ENCODE peak calls at places on chromosomes 13 and 19, in five cellular contexts. C is breast epithelium; U is CD4-positive, CD25-positive, alpha-beta regulatory T cell; G is tibial artery; L is upper lobe of right lung. A is an unnamed sample.

GRCh38 chr19:10120538-10121198 is 969 bp upstream of the EIF3G start:
- DNase-seq in C (no peak), U (no peak), G (no peak), L (no peak), A (no peak)

GRCh38 chr13:34805347-34805746 is 136.7 kb upstream of the NBEA start:
- DNase-seq in C (no peak), U (no peak), G (no peak), L (no peak), A (no peak)

GRCh38 chr13:35917252-35917941 is 213.8 kb downstream of the DCLK1 start:
- DNase-seq in C (no peak), U (no peak), G (no peak), L (no peak), A (no peak)

GRCh38 chr19:38838208-38838985 is 6.8 kb upstream of the ECH1 start:
- DNase-seq in C (no peak), U (no peak), G (no peak), L (no peak), A (no peak)

GRCh38 chr13:112814905-112815585 is 125.2 kb downstream of the ATP11A start:
- DNase-seq in C (no peak), U (no peak), G (no peak), L (peak), A (no peak)

GRCh38 chr13:103081435-103081834 is 15.2 kb upstream of the SLC10A2 start:
- DNase-seq in C (no peak), U (no peak), G (no peak), L (no peak), A (no peak)

GRCh38 chr19:48844472-48844871 is 8.2 kb upstream of the HSD17B14 start:
- DNase-seq in C (no peak), U (no peak), G (no peak), L (no peak), A (no peak)

GRCh38 chr19:31350033-31350692 is 927 bp upstream of the TSHZ3 start:
- DNase-seq in C (no peak), U (no peak), G (peak), L (no peak), A (no peak)

GRCh38 chr13:94112227-94112626 is 367.3 kb downstream of the DCT start:
- DNase-seq in C (no peak), U (no peak), G (no peak), L (no peak), A (no peak)

GRCh38 chr13:35472308-35473008 is 4.0 kb downstream of the MAB21L1 start:
- DNase-seq in C (no peak), U (no peak), G (no peak), L (no peak), A (no peak)

GRCh38 chr13:22744688-22745452 is 435.9 kb upstream of the SGCG start:
- DNase-seq in C (no peak), U (no peak), G (no peak), L (no peak), A (no peak)

GRCh38 chr13:110841846-110842245 is 73.0 kb downstream of the ANKRD10 start:
- DNase-seq in C (no peak), U (no peak), G (no peak), L (no peak), A (no peak)

GRCh38 chr13:109408596-109409382 is 377.6 kb downstream of the IRS2 start:
- DNase-seq in C (no peak), U (no peak), G (no peak), L (no peak), A (no peak)

GRCh38 chr19:11165486-11166030 is 10.0 kb upstream of the SPC24 start:
- DNase-seq in C (no peak), U (no peak), G (no peak), L (no peak), A (no peak)

GRCh38 chr19:43779820-43780219 is 953 bp downstream of the KCNN4 start:
- DNase-seq in C (no peak), U (no peak), G (no peak), L (no peak), A (no peak)

GRCh38 chr19:51546650-51547396 is 15.4 kb upstream of the SIGLEC6 start:
- DNase-seq in C (no peak), U (no peak), G (no peak), L (no peak), A (no peak)

GRCh38 chr19:33819496-33819874 is 22.8 kb downstream of the KCTD15 start:
- DNase-seq in C (no peak), U (no peak), G (no peak), L (no peak), A (no peak)

GRCh38 chr19:4531562-4532165 is 3.4 kb downstream of the PLIN5 start:
- DNase-seq in C (no peak), U (no peak), G (no peak), L (no peak), A (no peak)

GRCh38 chr13:31631071-31631470 is 108.3 kb upstream of the RXFP2 start:
- DNase-seq in C (no peak), U (no peak), G (no peak), L (no peak), A (no peak)

GRCh38 chr19:56201973-56202372 is at the start of gene ZSCAN5C:
- DNase-seq in C (no peak), U (no peak), G (no peak), L (no peak), A (no peak)

GRCh38 chr13:50574731-50575130 is 268.8 kb downstream of the DLEU7 start:
- DNase-seq in C (no peak), U (no peak), G (no peak), L (no peak), A (no peak)

GRCh38 chr19:13781547-13781946 is 7.3 kb downstream of the C19orf53 start:
- DNase-seq in C (no peak), U (no peak), G (peak), L (peak), A (no peak)

GRCh38 chr19:19319725-19320361 is 466 bp downstream of the SUGP1 start:
- DNase-seq in C (no peak), U (no peak), G (no peak), L (no peak), A (no peak)

GRCh38 chr19:31314156-31314555 is 35.1 kb downstream of the TSHZ3 start:
- DNase-seq in C (no peak), U (no peak), G (no peak), L (no peak), A (no peak)

GRCh38 chr13:101757446-101758039 is 305.1 kb downstream of the ITGBL1 start:
- DNase-seq in C (no peak), U (no peak), G (no peak), L (no peak), A (no peak)

GRCh38 chr13:113846639-113847318 is 17.1 kb downstream of the GAS6 start:
- DNase-seq in C (peak), U (no peak), G (peak), L (peak), A (no peak)

GRCh38 chr13:100530645-100531044 is 57.9 kb downstream of the GGACT start:
- DNase-seq in C (no peak), U (no peak), G (no peak), L (no peak), A (no peak)

GRCh38 chr19:18253716-18254115 is 20.5 kb downstream of the IQCN start:
- DNase-seq in C (no peak), U (no peak), G (no peak), L (no peak), A (no peak)

GRCh38 chr19:850221-850978 is 1.7 kb upstream of the ELANE start:
- DNase-seq in C (peak), U (no peak), G (peak), L (peak), A (no peak)

GRCh38 chr19:3336680-3337523 is 29.5 kb upstream of the NFIC start:
- DNase-seq in C (peak), U (no peak), G (peak), L (peak), A (no peak)

GRCh38 chr13:28658539-28658795 is 463 bp upstream of the POMP start:
- DNase-seq in C (no peak), U (no peak), G (no peak), L (no peak), A (no peak)

GRCh38 chr19:715347-715746 is 6.6 kb downstream of the PALM start:
- DNase-seq in C (no peak), U (no peak), G (no peak), L (no peak), A (no peak)

GRCh38 chr13:40109324-40109958 is 454.0 kb downstream of the COG6 start:
- DNase-seq in C (no peak), U (no peak), G (no peak), L (no peak), A (no peak)

GRCh38 chr19:3466630-3467029 is 13.7 kb downstream of the SMIM24 start:
- DNase-seq in C (no peak), U (no peak), G (peak), L (no peak), A (no peak)

GRCh38 chr19:15902254-15902653 is 4.4 kb upstream of the CYP4F2 start:
- DNase-seq in C (no peak), U (no peak), G (no peak), L (no peak), A (no peak)

GRCh38 chr19:50646074-50646807 is 3.0 kb upstream of the C19orf81 start:
- DNase-seq in C (no peak), U (no peak), G (no peak), L (no peak), A (no peak)

GRCh38 chr19:17323973-17324327 is 10.7 kb downstream of the ANO8 start:
- DNase-seq in C (no peak), U (no peak), G (no peak), L (no peak), A (no peak)

GRCh38 chr19:44684892-44685847 is 13.8 kb upstream of the CEACAM16 start:
- DNase-seq in C (no peak), U (no peak), G (no peak), L (no peak), A (no peak)

GRCh38 chr19:41428481-41428859 is 1.3 kb upstream of the B3GNT8 start:
- DNase-seq in C (no peak), U (no peak), G (no peak), L (no peak), A (no peak)
- H3K4me3 ChIP-seq in C (peak), U (no peak), G (peak), L (peak), A (peak)

DNA sequence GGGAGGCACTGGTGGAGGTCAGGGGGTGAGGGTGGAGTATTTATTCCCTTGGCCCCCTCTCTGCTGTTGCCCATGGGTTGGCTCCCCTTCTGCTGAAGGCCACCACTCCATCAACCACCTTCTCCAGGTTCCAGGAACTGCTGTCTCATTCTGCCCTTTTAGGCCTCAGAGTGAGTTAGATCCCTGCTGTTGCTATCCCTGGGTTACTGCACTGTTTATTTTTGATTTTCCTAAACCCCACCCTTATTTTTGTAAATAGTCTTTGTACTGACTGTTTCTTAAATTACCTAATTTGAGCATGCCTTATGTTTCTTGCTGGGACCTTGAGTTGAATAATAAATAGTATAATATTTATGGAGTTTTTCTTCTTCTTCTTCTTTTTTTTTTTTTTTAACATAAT is 132.8 kb downstream of the RGCC start:
- DNase-seq in C (no peak), U (no peak), G (no peak), L (no peak), A (no peak)
- H3K4me3 ChIP-seq in C (no peak), U (no peak), G (no peak), L (no peak), A (no peak)

DNA sequence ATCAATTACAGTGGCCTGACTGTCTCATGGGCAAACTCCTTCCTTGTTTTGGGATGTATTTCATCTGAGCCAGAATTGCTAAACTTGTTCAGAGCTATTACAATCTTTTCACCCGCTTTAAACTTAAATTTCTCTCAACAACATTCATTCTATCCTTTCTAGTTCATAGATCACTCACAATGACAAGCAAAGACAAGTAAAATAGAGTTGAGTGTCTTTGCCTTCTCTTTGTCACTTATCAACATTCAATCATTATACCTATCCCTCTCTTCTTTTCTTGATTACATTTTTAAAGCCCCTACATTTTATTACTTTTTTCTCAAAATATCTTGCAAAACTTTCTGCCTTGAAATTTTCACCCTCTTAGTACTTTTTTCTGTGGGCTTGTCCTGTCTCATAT is 1113.1 kb downstream of the PCDH17 start:
- DNase-seq in C (no peak), U (no peak), G (no peak), L (no peak), A (no peak)
- H3K4me3 ChIP-seq in C (no peak), U (no peak), G (no peak), L (no peak), A (no peak)

DNA sequence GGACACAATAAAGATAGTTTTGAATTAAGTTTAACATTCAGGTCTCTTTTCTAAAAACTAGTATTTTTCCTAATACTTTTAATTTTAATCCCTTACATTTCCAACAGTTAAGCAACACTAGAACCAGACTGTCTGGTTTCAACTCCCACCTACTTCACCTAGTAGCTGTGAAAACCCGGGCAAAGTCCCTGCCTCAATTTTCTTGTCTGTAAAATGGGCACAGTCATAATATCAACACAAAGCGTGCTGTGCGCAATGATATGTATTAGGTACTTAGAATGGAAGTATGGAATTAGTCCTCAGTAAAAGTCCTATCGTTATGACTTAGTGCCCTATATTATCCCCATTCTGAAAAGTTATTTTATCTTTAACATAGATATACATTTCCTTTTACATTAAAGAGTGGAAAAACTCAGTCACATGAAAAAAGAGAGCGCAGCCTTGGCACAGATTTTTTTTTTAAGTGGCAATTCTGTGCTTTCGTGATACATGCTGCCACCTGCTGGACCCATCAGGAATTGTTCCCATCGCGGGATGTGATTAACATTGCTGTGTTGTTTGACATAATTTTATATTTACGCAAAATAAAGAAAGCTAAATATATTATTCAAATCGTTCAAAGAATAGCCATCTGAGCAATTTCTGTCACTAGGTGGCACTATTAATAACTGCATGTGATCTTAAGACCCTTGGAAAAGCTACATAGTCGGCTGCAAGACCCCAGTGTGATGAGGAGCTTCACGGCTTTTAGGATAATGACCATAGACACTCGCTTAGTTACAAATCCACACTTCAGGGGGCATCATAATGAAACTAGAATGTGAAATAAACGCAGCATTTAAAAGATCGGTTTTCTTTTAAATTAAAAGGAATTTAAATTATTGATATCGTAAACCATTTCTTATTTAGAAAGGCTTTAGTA is 59.9 kb downstream of the LIG4 start:
- DNase-seq in C (no peak), U (peak), G (no peak), L (peak), A (no peak)
- H3K4me3 ChIP-seq in C (no peak), U (no peak), G (no peak), L (no peak), A (no peak)

DNA sequence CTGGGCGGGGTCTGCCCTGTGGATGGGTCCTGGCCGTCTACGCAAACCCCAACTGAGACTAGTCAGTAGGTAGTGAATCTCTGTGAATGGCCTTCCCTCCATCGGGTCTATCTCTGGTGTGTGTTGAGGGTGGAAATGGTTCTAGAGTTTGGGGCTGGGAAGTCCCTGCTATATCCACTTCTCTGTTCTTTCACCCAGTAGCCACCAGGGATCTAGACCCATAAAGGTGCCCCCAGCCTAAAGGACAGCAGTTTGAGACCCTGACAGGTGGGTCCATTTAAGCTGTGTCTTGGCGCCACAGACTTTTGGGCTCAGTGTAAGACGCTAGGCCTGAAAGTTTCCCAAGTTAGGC is 57.7 kb downstream of the ZNF568 start:
- DNase-seq in C (no peak), U (no peak), G (no peak), L (no peak), A (no peak)
- H3K4me3 ChIP-seq in C (peak), U (peak), G (peak), L (peak), A (peak)

A was measured in esophagus squamous epithelium.